ENCODE peak calls at places on chromosomes 7 and 10, in ten cellular contexts. One of them, this sample, is unnamed.

GRCh38 chr10:7409732-7410168 is 1.1 kb downstream of the SFMBT2 start:
- DNase-seq in amniotic epithelial cell: no peak
- DNase-seq in LoVo: no peak
- DNase-seq in renal cortical epithelial cell: no peak
- DNase-seq in OCI-LY7: no peak
- DNase-seq in GOT3: no peak
- DNase-seq in nephron progenitor cell: peak
- DNase-seq in amniotic stem cell: no peak
- DNase-seq in HFF-Myc: no peak
- DNase-seq in NCI-H1105 treated with DMSO at 0.1 percent for 48 hours: no peak
- DNase-seq in this sample: no peak

GRCh38 chr10:79445217-79445707 is at the start of gene ZCCHC24:
- DNase-seq in HFF-Myc: no peak
- DNase-seq in LoVo: peak
- DNase-seq in GOT3: no peak
- DNase-seq in amniotic stem cell: no peak
- DNase-seq in NCI-H1105 treated with DMSO at 0.1 percent for 48 hours: no peak
- DNase-seq in renal cortical epithelial cell: no peak
- DNase-seq in amniotic epithelial cell: no peak
- DNase-seq in nephron progenitor cell: no peak
- DNase-seq in OCI-LY7: peak
- DNase-seq in this sample: no peak

GRCh38 chr10:14397069-14397468 is 66.3 kb upstream of the FRMD4A start:
- DNase-seq in GOT3: peak
- DNase-seq in OCI-LY7: no peak
- DNase-seq in HFF-Myc: peak
- DNase-seq in amniotic epithelial cell: peak
- DNase-seq in amniotic stem cell: peak
- DNase-seq in LoVo: peak
- DNase-seq in NCI-H1105 treated with DMSO at 0.1 percent for 48 hours: no peak
- DNase-seq in nephron progenitor cell: no peak
- DNase-seq in renal cortical epithelial cell: peak
- DNase-seq in this sample: no peak

GRCh38 chr10:43396061-43396927 is 12.7 kb downstream of the HNRNPF start:
- DNase-seq in NCI-H1105 treated with DMSO at 0.1 percent for 48 hours: peak
- DNase-seq in amniotic stem cell: no peak
- DNase-seq in OCI-LY7: peak
- DNase-seq in amniotic epithelial cell: peak
- DNase-seq in renal cortical epithelial cell: no peak
- DNase-seq in HFF-Myc: no peak
- DNase-seq in GOT3: peak
- DNase-seq in LoVo: peak
- DNase-seq in nephron progenitor cell: peak
- DNase-seq in this sample: no peak

GRCh38 chr7:71625534-71625933 is 493.6 kb downstream of the GALNT17 start:
- DNase-seq in amniotic epithelial cell: no peak
- DNase-seq in amniotic stem cell: no peak
- DNase-seq in LoVo: no peak
- DNase-seq in nephron progenitor cell: no peak
- DNase-seq in NCI-H1105 treated with DMSO at 0.1 percent for 48 hours: no peak
- DNase-seq in renal cortical epithelial cell: no peak
- DNase-seq in OCI-LY7: no peak
- DNase-seq in HFF-Myc: no peak
- DNase-seq in GOT3: no peak
- DNase-seq in this sample: no peak

GRCh38 chr10:91787258-91787657 is 11.0 kb upstream of the TNKS2 start:
- DNase-seq in NCI-H1105 treated with DMSO at 0.1 percent for 48 hours: no peak
- DNase-seq in amniotic epithelial cell: no peak
- DNase-seq in LoVo: no peak
- DNase-seq in renal cortical epithelial cell: no peak
- DNase-seq in nephron progenitor cell: no peak
- DNase-seq in amniotic stem cell: no peak
- DNase-seq in HFF-Myc: no peak
- DNase-seq in OCI-LY7: no peak
- DNase-seq in GOT3: no peak
- DNase-seq in this sample: no peak

GRCh38 chr10:7410306-7410799 is 481 bp downstream of the SFMBT2 start:
- DNase-seq in LoVo: no peak
- DNase-seq in HFF-Myc: no peak
- DNase-seq in renal cortical epithelial cell: no peak
- DNase-seq in amniotic stem cell: no peak
- DNase-seq in NCI-H1105 treated with DMSO at 0.1 percent for 48 hours: no peak
- DNase-seq in amniotic epithelial cell: no peak
- DNase-seq in GOT3: no peak
- DNase-seq in nephron progenitor cell: peak
- DNase-seq in OCI-LY7: peak
- DNase-seq in this sample: no peak

GRCh38 chr10:5584895-5585516 is 60.2 kb downstream of the CALML3 start:
- DNase-seq in renal cortical epithelial cell: peak
- DNase-seq in HFF-Myc: no peak
- DNase-seq in NCI-H1105 treated with DMSO at 0.1 percent for 48 hours: no peak
- DNase-seq in amniotic stem cell: peak
- DNase-seq in nephron progenitor cell: no peak
- DNase-seq in LoVo: peak
- DNase-seq in GOT3: no peak
- DNase-seq in amniotic epithelial cell: peak
- DNase-seq in OCI-LY7: peak
- DNase-seq in this sample: no peak

This sample was measured in NCI-H460.